ENCODE peak calls at places on chromosomes 7 and 10, in ten cellular contexts. One of them, this sample, is unnamed. For H3K27me3, the result is how much of the 10 kb centered on the place peaks cover.

GRCh38 chr7:55474944-55475911 is 97.1 kb downstream of the VOPP1 start:
- DNase-seq in psoas muscle: no peak
- DNase-seq in neural progenitor cell: no peak
- DNase-seq in bronchial epithelial cell: no peak
- DNase-seq in tibial artery: no peak
- DNase-seq in cardiac muscle cell: no peak
- DNase-seq in heart right ventricle: no peak
- DNase-seq in left lung: peak
- DNase-seq in GM23338: no peak
- DNase-seq in spleen: peak
- DNase-seq in this sample: no peak

GRCh38 chr7:288671-289101 is 1.3 kb upstream of the FOXL3 start:
- DNase-seq in psoas muscle: no peak
- DNase-seq in neural progenitor cell: no peak
- DNase-seq in bronchial epithelial cell: no peak
- DNase-seq in tibial artery: no peak
- DNase-seq in cardiac muscle cell: no peak
- DNase-seq in heart right ventricle: no peak
- DNase-seq in left lung: no peak
- DNase-seq in GM23338: no peak
- DNase-seq in spleen: peak
- DNase-seq in this sample: no peak

GRCh38 chr10:70809011-70809611 is 6.6 kb upstream of the SGPL1 start:
- DNase-seq in psoas muscle: no peak
- DNase-seq in neural progenitor cell: no peak
- DNase-seq in bronchial epithelial cell: peak
- DNase-seq in tibial artery: no peak
- DNase-seq in cardiac muscle cell: peak
- DNase-seq in heart right ventricle: no peak
- DNase-seq in left lung: no peak
- DNase-seq in GM23338: no peak
- DNase-seq in spleen: no peak
- DNase-seq in this sample: no peak

GRCh38 chr10:43598447-43598846 is 7.8 kb upstream of the ZNF485 start:
- DNase-seq in psoas muscle: no peak
- DNase-seq in neural progenitor cell: no peak
- DNase-seq in bronchial epithelial cell: no peak
- DNase-seq in tibial artery: no peak
- DNase-seq in cardiac muscle cell: no peak
- DNase-seq in heart right ventricle: peak
- DNase-seq in left lung: no peak
- DNase-seq in GM23338: no peak
- DNase-seq in spleen: no peak
- DNase-seq in this sample: peak

GRCh38 chr10:31928531-31929259 is at the start of gene ARHGAP12:
- DNase-seq in psoas muscle: peak
- DNase-seq in neural progenitor cell: peak
- DNase-seq in bronchial epithelial cell: peak
- DNase-seq in tibial artery: peak
- DNase-seq in cardiac muscle cell: peak
- DNase-seq in heart right ventricle: peak
- DNase-seq in left lung: peak
- DNase-seq in GM23338: peak
- DNase-seq in spleen: peak
- DNase-seq in this sample: peak

GRCh38 chr10:128011059-128011979 is 104.4 kb downstream of the PTPRE start:
- DNase-seq in psoas muscle: peak
- DNase-seq in neural progenitor cell: peak
- DNase-seq in bronchial epithelial cell: peak
- DNase-seq in tibial artery: peak
- DNase-seq in cardiac muscle cell: peak
- DNase-seq in heart right ventricle: peak
- DNase-seq in left lung: peak
- DNase-seq in GM23338: peak
- DNase-seq in spleen: peak
- DNase-seq in this sample: peak

GRCh38 chr10:31132681-31133239 is 101.1 kb upstream of the ZNF438 start:
- DNase-seq in psoas muscle: no peak
- DNase-seq in neural progenitor cell: no peak
- DNase-seq in bronchial epithelial cell: no peak
- DNase-seq in tibial artery: no peak
- DNase-seq in cardiac muscle cell: no peak
- DNase-seq in heart right ventricle: no peak
- DNase-seq in left lung: no peak
- DNase-seq in GM23338: peak
- DNase-seq in spleen: peak
- DNase-seq in this sample: no peak

GRCh38 chr10:35336921-35337741 is 822 bp downstream of the CCNY start:
- DNase-seq in psoas muscle: peak
- DNase-seq in neural progenitor cell: peak
- DNase-seq in bronchial epithelial cell: no peak
- DNase-seq in tibial artery: peak
- DNase-seq in cardiac muscle cell: peak
- DNase-seq in heart right ventricle: peak
- DNase-seq in left lung: peak
- DNase-seq in GM23338: peak
- DNase-seq in spleen: peak
- DNase-seq in this sample: no peak

GRCh38 chr7:43960933-43961332 is 34.7 kb downstream of the UBE2D4 start:
- DNase-seq in psoas muscle: no peak
- DNase-seq in neural progenitor cell: no peak
- DNase-seq in bronchial epithelial cell: no peak
- DNase-seq in tibial artery: no peak
- DNase-seq in cardiac muscle cell: no peak
- DNase-seq in heart right ventricle: no peak
- DNase-seq in left lung: no peak
- DNase-seq in GM23338: no peak
- DNase-seq in spleen: no peak
- DNase-seq in this sample: no peak

GRCh38 chr10:22666287-22667092 is 47.9 kb downstream of the PIP4K2A start:
- DNase-seq in psoas muscle: no peak
- DNase-seq in neural progenitor cell: no peak
- DNase-seq in bronchial epithelial cell: peak
- DNase-seq in tibial artery: no peak
- DNase-seq in cardiac muscle cell: peak
- DNase-seq in heart right ventricle: no peak
- DNase-seq in left lung: no peak
- DNase-seq in GM23338: no peak
- DNase-seq in spleen: no peak
- DNase-seq in this sample: peak

GRCh38 chr10:59908808-59909143 is 2.4 kb upstream of the CCDC6 start:
- DNase-seq in psoas muscle: no peak
- DNase-seq in neural progenitor cell: no peak
- DNase-seq in bronchial epithelial cell: no peak
- DNase-seq in tibial artery: no peak
- DNase-seq in cardiac muscle cell: no peak
- DNase-seq in heart right ventricle: no peak
- DNase-seq in left lung: no peak
- DNase-seq in GM23338: no peak
- DNase-seq in spleen: no peak
- DNase-seq in this sample: no peak

GRCh38 chr10:102342958-102343357 is 52.5 kb upstream of the NFKB2 start:
- DNase-seq in psoas muscle: no peak
- DNase-seq in neural progenitor cell: no peak
- DNase-seq in bronchial epithelial cell: peak
- DNase-seq in tibial artery: no peak
- DNase-seq in cardiac muscle cell: no peak
- DNase-seq in heart right ventricle: no peak
- DNase-seq in left lung: no peak
- DNase-seq in GM23338: no peak
- DNase-seq in spleen: no peak
- DNase-seq in this sample: peak

DNA sequence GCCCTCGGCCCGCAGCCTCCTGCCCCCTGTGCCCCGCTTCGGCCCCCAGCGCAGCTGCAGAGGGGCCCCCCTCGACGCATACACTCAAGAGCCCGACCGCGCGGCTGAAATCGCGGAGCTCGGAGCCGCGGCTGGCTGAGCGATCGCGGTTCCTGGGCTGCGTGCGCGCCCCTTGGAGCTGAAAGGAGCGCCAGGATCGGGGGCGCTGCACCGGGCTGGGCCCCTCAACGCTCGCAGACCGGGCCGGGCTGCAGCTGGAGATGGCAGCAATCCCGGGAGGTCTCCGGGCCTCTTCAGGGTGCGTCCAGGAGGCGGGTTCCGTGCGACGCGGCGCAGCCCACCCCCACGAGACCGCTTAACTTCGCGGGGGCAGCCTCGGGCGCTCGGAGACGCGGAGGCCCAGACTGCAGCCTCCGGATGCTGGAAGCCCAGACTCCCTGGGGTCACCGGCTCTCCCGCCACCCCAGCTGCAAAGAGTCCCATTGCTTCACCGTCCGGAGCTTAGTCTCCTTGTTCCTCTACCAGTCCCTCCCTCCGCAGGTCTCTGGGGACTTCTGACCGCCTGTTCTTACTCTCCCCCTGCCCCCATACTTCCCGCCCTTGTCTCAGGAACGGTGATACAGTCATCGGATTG is 73.0 kb upstream of the LRRC4 start:
- DNase-seq in psoas muscle: peak
- DNase-seq in neural progenitor cell: peak
- DNase-seq in bronchial epithelial cell: no peak
- DNase-seq in tibial artery: no peak
- DNase-seq in cardiac muscle cell: no peak
- DNase-seq in heart right ventricle: peak
- DNase-seq in left lung: no peak
- DNase-seq in GM23338: peak
- DNase-seq in spleen: peak
- DNase-seq in this sample: peak
- H3K27me3 ChIP-seq in psoas muscle: under half
- H3K27me3 ChIP-seq in neural progenitor cell: under half
- H3K27me3 ChIP-seq in bronchial epithelial cell: under half
- H3K27me3 ChIP-seq in tibial artery: under half
- H3K27me3 ChIP-seq in cardiac muscle cell: under half
- H3K27me3 ChIP-seq in heart right ventricle: under half
- H3K27me3 ChIP-seq in left lung: under half
- H3K27me3 ChIP-seq in GM23338: under half
- H3K27me3 ChIP-seq in spleen: under half
- H3K27me3 ChIP-seq in this sample: under half

GRCh38 chr7:138865843-138866242 is 67.8 kb upstream of the ATP6V0A4 start:
- DNase-seq in psoas muscle: no peak
- DNase-seq in neural progenitor cell: no peak
- DNase-seq in bronchial epithelial cell: peak
- DNase-seq in tibial artery: no peak
- DNase-seq in cardiac muscle cell: no peak
- DNase-seq in heart right ventricle: no peak
- DNase-seq in left lung: no peak
- DNase-seq in GM23338: peak
- DNase-seq in spleen: no peak
- DNase-seq in this sample: peak
- TF ChIP-seq CTCF in psoas muscle: no peak
- TF ChIP-seq CTCF in neural progenitor cell: peak
- TF ChIP-seq CTCF in bronchial epithelial cell: peak
- TF ChIP-seq CTCF in tibial artery: no peak
- TF ChIP-seq CTCF in cardiac muscle cell: peak
- TF ChIP-seq CTCF in heart right ventricle: no peak
- TF ChIP-seq CTCF in left lung: no peak
- TF ChIP-seq CTCF in GM23338: peak
- TF ChIP-seq CTCF in spleen: peak
- TF ChIP-seq CTCF in this sample: peak

DNA sequence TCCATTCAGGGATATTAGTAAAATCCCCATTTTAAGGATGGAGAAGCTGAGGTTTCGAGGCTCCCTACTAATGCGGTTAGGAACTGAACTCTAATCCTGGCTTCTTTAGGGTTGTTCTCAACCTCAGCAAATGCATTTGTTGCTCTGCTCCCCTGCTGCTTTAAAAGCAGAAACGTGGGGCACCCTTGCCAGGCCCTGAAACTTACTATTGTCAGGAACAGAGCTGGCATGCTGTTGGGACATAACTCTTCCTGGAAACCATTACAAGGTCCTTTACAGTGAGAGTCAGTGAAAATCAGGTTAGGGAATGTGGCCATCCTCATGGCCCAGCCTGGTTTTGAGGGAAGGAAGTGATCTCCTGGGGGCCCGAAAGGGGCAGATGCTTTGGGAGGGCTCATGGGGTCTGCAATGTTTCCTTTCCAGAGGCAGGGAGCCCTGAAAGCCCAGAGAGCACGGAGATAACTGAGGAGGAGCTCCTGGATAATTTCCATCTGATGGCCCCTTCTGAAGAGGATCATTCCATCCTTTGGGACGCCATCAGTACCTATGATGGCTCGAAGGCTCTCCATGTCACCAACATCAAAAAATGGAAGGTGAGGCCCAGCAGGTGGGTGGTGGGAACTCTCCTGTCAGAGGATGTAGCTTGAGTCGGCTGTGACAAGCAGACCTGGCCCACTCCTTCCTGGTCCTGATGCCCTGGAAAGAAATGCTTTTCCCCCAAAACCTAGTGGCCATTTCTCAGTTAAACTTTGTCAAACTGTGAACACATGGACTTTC is 2.0 kb downstream of the IGFBP1 start:
- DNase-seq in psoas muscle: no peak
- DNase-seq in neural progenitor cell: no peak
- DNase-seq in bronchial epithelial cell: no peak
- DNase-seq in tibial artery: no peak
- DNase-seq in cardiac muscle cell: no peak
- DNase-seq in heart right ventricle: no peak
- DNase-seq in left lung: no peak
- DNase-seq in GM23338: no peak
- DNase-seq in spleen: no peak
- DNase-seq in this sample: no peak
- H3K27me3 ChIP-seq in psoas muscle: under half
- H3K27me3 ChIP-seq in neural progenitor cell: half or more
- H3K27me3 ChIP-seq in bronchial epithelial cell: under half
- H3K27me3 ChIP-seq in tibial artery: under half
- H3K27me3 ChIP-seq in cardiac muscle cell: half or more
- H3K27me3 ChIP-seq in heart right ventricle: half or more
- H3K27me3 ChIP-seq in left lung: under half
- H3K27me3 ChIP-seq in GM23338: under half
- H3K27me3 ChIP-seq in spleen: half or more
- H3K27me3 ChIP-seq in this sample: under half

GRCh38 chr7:151059362-151060112 is at the start of gene SLC4A2:
- DNase-seq in psoas muscle: peak
- DNase-seq in neural progenitor cell: peak
- DNase-seq in bronchial epithelial cell: no peak
- DNase-seq in tibial artery: peak
- DNase-seq in cardiac muscle cell: peak
- DNase-seq in heart right ventricle: peak
- DNase-seq in left lung: peak
- DNase-seq in GM23338: peak
- DNase-seq in spleen: peak
- DNase-seq in this sample: peak

GRCh38 chr7:151061241-151062110 is 2.1 kb downstream of the SLC4A2 start:
- DNase-seq in psoas muscle: no peak
- DNase-seq in neural progenitor cell: peak
- DNase-seq in bronchial epithelial cell: no peak
- DNase-seq in tibial artery: no peak
- DNase-seq in cardiac muscle cell: no peak
- DNase-seq in heart right ventricle: no peak
- DNase-seq in left lung: peak
- DNase-seq in GM23338: no peak
- DNase-seq in spleen: no peak
- DNase-seq in this sample: no peak

GRCh38 chr7:151058766-151059361 is 525 bp upstream of the SLC4A2 start:
- DNase-seq in psoas muscle: no peak
- DNase-seq in neural progenitor cell: peak
- DNase-seq in bronchial epithelial cell: no peak
- DNase-seq in tibial artery: no peak
- DNase-seq in cardiac muscle cell: no peak
- DNase-seq in heart right ventricle: no peak
- DNase-seq in left lung: no peak
- DNase-seq in GM23338: no peak
- DNase-seq in spleen: peak
- DNase-seq in this sample: no peak

GRCh38 chr7:151060416-151061234 is 1.2 kb downstream of the SLC4A2 start:
- DNase-seq in psoas muscle: no peak
- DNase-seq in neural progenitor cell: peak
- DNase-seq in bronchial epithelial cell: no peak
- DNase-seq in tibial artery: no peak
- DNase-seq in cardiac muscle cell: no peak
- DNase-seq in heart right ventricle: no peak
- DNase-seq in left lung: peak
- DNase-seq in GM23338: no peak
- DNase-seq in spleen: no peak
- DNase-seq in this sample: no peak

GRCh38 chr7:151060113-151060415 is 675 bp downstream of the SLC4A2 start:
- DNase-seq in psoas muscle: no peak
- DNase-seq in neural progenitor cell: no peak
- DNase-seq in bronchial epithelial cell: no peak
- DNase-seq in tibial artery: no peak
- DNase-seq in cardiac muscle cell: no peak
- DNase-seq in heart right ventricle: no peak
- DNase-seq in left lung: no peak
- DNase-seq in GM23338: peak
- DNase-seq in spleen: no peak
- DNase-seq in this sample: no peak
- TF ChIP-seq CTCF in psoas muscle: no peak
- TF ChIP-seq CTCF in neural progenitor cell: no peak
- TF ChIP-seq CTCF in bronchial epithelial cell: no peak
- TF ChIP-seq CTCF in tibial artery: peak
- TF ChIP-seq CTCF in cardiac muscle cell: no peak
- TF ChIP-seq CTCF in heart right ventricle: no peak
- TF ChIP-seq CTCF in left lung: no peak
- TF ChIP-seq CTCF in GM23338: no peak
- TF ChIP-seq CTCF in spleen: no peak
- TF ChIP-seq CTCF in this sample: no peak

This sample was measured in brain microvascular endothelial cell.